ENCODE peak calls at places on chromosomes 16 and 17, in nine cellular contexts. S is activated CD4-positive, CD25-positive, alpha-beta regulatory T cell; G is NCI-H510A treated with DMSO at 0.1 percent for 48 hours; Q is HTR-8/SVneo; E is RWPE1; V is H54; X is neural crest cell; W is AG04449; N is LoVo. U is an unnamed sample.

GRCh38 chr17:49931416-49931815 is 37.6 kb upstream of the DLX4 start:
- DNase-seq in S (no peak), G (no peak), Q (no peak), E (no peak), V (no peak), X (no peak), W (no peak), N (no peak), U (no peak)

GRCh38 chr16:67423015-67423414 is 6.7 kb upstream of the ZDHHC1 start:
- DNase-seq in S (no peak), G (no peak), Q (no peak), E (no peak), V (no peak), X (no peak), W (no peak), N (no peak), U (no peak)

GRCh38 chr17:42405963-42406495 is 17.0 kb downstream of the CAVIN1 start:
- DNase-seq in S (peak; percentile 64), G (peak; percentile 72), Q (no peak), E (peak; percentile 34), V (no peak), X (peak; percentile 86), W (no peak), N (peak; percentile 53), U (peak; percentile 89)

GRCh38 chr16:33059206-33059605 is 134.8 kb upstream of the TP53TG3C start:
- DNase-seq in S (no peak), G (no peak), Q (no peak), E (no peak), V (no peak), X (no peak), W (no peak), N (no peak), U (no peak)

GRCh38 chr17:3659541-3660111 is 8.8 kb downstream of the TAX1BP3 start:
- DNase-seq in S (no peak), G (no peak), Q (peak; percentile 84), E (peak; percentile 60), V (peak; percentile 93), X (no peak), W (no peak), N (no peak), U (peak; percentile 95)

GRCh38 chr16:2371421-2371820 is 30.9 kb upstream of the ABCA3 start:
- DNase-seq in S (no peak), G (no peak), Q (no peak), E (no peak), V (no peak), X (no peak), W (no peak), N (no peak), U (no peak)

GRCh38 chr16:6926762-6927161 is 405.9 kb upstream of the RBFOX1 start:
- DNase-seq in S (no peak), G (no peak), Q (no peak), E (no peak), V (no peak), X (no peak), W (no peak), N (no peak), U (no peak)

GRCh38 chr17:45051060-45051719 is at the start of gene DCAKD:
- DNase-seq in S (peak; percentile 84), G (peak; percentile 92), Q (peak; percentile 98), E (peak; percentile 82), V (peak; percentile 98), X (peak; percentile 79), W (peak; percentile 65), N (peak; percentile 96), U (peak; percentile 99)

GRCh38 chr16:546909-547770 is 13.1 kb upstream of the PRR35 start:
- DNase-seq in S (no peak), G (no peak), Q (no peak), E (no peak), V (no peak), X (peak; percentile 78), W (no peak), N (no peak), U (peak; percentile 69)

GRCh38 chr17:13395346-13395745 is 206.4 kb downstream of the HS3ST3A1 start:
- DNase-seq in S (no peak), G (no peak), Q (no peak), E (no peak), V (no peak), X (no peak), W (no peak), N (no peak), U (peak; percentile 69)

GRCh38 chr17:73170324-73170723 is 5.5 kb downstream of the SSTR2 start:
- DNase-seq in S (no peak), G (no peak), Q (no peak), E (no peak), V (no peak), X (no peak), W (no peak), N (no peak), U (no peak)

GRCh38 chr16:87824016-87824990 is 45.0 kb downstream of the SLC7A5 start:
- DNase-seq in S (no peak), G (no peak), Q (no peak), E (no peak), V (no peak), X (no peak), W (no peak), N (no peak), U (no peak)

GRCh38 chr17:78416311-78416711 is 37.9 kb downstream of the PGS1 start:
- DNase-seq in S (no peak), G (no peak), Q (no peak), E (no peak), V (no peak), X (no peak), W (no peak), N (no peak), U (no peak)

GRCh38 chr16:8026450-8026849 is 563.9 kb downstream of the TMEM114 start:
- DNase-seq in S (no peak), G (no peak), Q (no peak), E (no peak), V (no peak), X (peak; percentile 30), W (no peak), N (no peak), U (no peak)

GRCh38 chr17:48592097-48592496 is 1.5 kb downstream of the HOXB5 start:
- DNase-seq in S (no peak), G (no peak), Q (no peak), E (no peak), V (no peak), X (no peak), W (no peak), N (no peak), U (peak; percentile 38)

GRCh38 chr16:80250376-80250775 is 290.4 kb upstream of the DYNLRB2 start:
- DNase-seq in S (no peak), G (no peak), Q (no peak), E (no peak), V (no peak), X (no peak), W (no peak), N (peak; percentile 28), U (peak; percentile 27)

GRCh38 chr17:8922451-8922850 is 43.1 kb downstream of the PIK3R5 start:
- DNase-seq in S (no peak), G (no peak), Q (peak; percentile 85), E (peak; percentile 72), V (no peak), X (no peak), W (peak; percentile 67), N (peak; percentile 26), U (peak; percentile 96)

GRCh38 chr17:1398900-1399299 is 1.1 kb downstream of the YWHAE start:
- DNase-seq in S (no peak), G (no peak), Q (no peak), E (no peak), V (no peak), X (peak; percentile 12), W (no peak), N (peak; percentile 16), U (peak; percentile 76)

GRCh38 chr16:57485916-57486857 is at the start of gene DOK4:
- DNase-seq in S (peak; percentile 60), G (peak; percentile 59), Q (peak; percentile 92), E (peak; percentile 96), V (peak; percentile 95), X (peak; percentile 70), W (no peak), N (peak; percentile 79), U (peak; percentile 94)